ENCODE peak calls at places on chromosome 22, in seven cellular contexts. A is HCT116, P is hepatocyte, B is GM23338, D is GM23248, Z is PC-3, V is OCI-LY7. K is an unnamed sample.

GRCh38 chr22:24706050-24706449 is 68.5 kb downstream of the PIWIL3 start:
- DNase-seq in B (peak; percentile 81), P (no peak), Z (no peak), D (no peak), V (no peak), A (no peak), K (peak; percentile 41)

GRCh38 chr22:23789638-23790037 is 2.9 kb downstream of the SMARCB1 start:
- DNase-seq in B (no peak), Z (no peak), D (no peak), V (peak; percentile 38), A (no peak), P (no peak), K (no peak)

GRCh38 chr22:49368976-49369725 is 458.5 kb downstream of the BRD1 start:
- DNase-seq in D (no peak), P (peak; percentile 5), V (no peak), Z (no peak), B (no peak), A (no peak), K (no peak)

GRCh38 chr22:41242396-41243117 is 1.8 kb upstream of the CHADL start:
- DNase-seq in Z (no peak), P (no peak), D (peak; percentile 30), B (no peak), A (no peak), V (no peak), K (no peak)

GRCh38 chr22:27090595-27090994 is 433.2 kb downstream of the MIAT start:
- DNase-seq in Z (no peak), V (no peak), P (no peak), B (no peak), D (no peak), A (no peak), K (no peak)

GRCh38 chr22:24542641-24543040 is 12.3 kb downstream of the GUCD1 start:
- DNase-seq in A (no peak), D (no peak), P (no peak), Z (no peak), B (no peak), V (no peak), K (no peak)

GRCh38 chr22:38820021-38820420 is 23.8 kb downstream of the NPTXR start:
- DNase-seq in Z (no peak), V (no peak), B (peak; percentile 31), D (no peak), P (no peak), A (no peak), K (no peak)

GRCh38 chr22:43000441-43001175 is 14.3 kb downstream of the PACSIN2 start:
- DNase-seq in B (no peak), V (no peak), A (no peak), D (peak; percentile 71), Z (peak; percentile 17), P (no peak), K (no peak)

GRCh38 chr22:43399980-43400358 is 11.8 kb upstream of the MPPED1 start:
- DNase-seq in P (no peak), D (no peak), A (no peak), B (no peak), Z (no peak), V (no peak), K (no peak)

DNA sequence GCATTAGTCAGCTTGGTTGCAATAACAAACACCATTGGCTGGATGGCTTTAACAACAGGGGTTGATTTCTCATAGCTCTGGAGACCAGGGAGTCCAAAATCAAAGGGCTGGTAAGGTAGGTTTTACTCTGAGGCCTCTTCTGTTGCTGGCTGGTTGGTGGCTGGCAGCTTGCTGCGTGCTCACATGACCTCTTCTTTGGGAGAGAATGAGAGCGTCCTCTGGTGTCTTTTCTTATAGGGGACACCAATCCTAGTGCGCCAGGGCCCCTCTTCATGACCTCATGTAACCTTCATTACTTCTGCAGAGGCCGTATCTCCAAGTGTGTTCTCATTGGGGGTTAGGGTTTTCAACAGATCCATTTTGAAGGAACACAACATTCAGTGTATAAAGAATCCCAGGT is 1308.3 kb downstream of the TBC1D22A start:
- DNase-seq in D (no peak), P (no peak), V (peak; percentile 89), A (no peak), Z (no peak), B (peak; percentile 22), K (peak; percentile 33)
- H3K27ac ChIP-seq in D (no peak overlapping the region), P (no peak overlapping the region), V (peak overlapping the region; percentile 92), A (no peak overlapping the region), Z (no peak overlapping the region), B (no peak overlapping the region), K (no peak overlapping the region)

DNA sequence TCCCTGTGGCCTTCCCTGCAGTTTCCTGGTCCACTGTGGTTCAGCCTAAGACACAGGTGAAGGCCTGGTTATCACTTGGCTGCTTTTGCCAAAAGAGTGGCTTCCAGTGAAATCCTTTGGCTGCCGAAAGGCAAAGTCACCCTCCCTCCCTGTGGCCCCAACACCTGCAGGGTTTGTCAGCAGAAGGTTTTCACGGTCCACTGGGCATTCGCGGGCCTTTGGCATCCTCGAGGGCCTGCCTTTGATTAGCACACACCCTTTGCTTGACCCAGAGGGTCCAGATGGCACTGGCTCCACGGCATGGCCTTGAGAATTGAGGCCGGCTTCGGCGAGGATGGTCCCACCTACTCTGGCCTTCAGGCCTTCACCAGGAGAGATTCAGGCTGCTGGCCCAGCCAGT is 35.3 kb downstream of the RTN4R start:
- DNase-seq in Z (no peak), P (no peak), B (no peak), V (no peak), A (no peak), D (no peak), K (no peak)
- TF ChIP-seq EZH2phosphoT487 in Z (no peak), P (no peak), B (no peak), V (no peak), A (no peak), D (no peak), K (no peak)

DNA sequence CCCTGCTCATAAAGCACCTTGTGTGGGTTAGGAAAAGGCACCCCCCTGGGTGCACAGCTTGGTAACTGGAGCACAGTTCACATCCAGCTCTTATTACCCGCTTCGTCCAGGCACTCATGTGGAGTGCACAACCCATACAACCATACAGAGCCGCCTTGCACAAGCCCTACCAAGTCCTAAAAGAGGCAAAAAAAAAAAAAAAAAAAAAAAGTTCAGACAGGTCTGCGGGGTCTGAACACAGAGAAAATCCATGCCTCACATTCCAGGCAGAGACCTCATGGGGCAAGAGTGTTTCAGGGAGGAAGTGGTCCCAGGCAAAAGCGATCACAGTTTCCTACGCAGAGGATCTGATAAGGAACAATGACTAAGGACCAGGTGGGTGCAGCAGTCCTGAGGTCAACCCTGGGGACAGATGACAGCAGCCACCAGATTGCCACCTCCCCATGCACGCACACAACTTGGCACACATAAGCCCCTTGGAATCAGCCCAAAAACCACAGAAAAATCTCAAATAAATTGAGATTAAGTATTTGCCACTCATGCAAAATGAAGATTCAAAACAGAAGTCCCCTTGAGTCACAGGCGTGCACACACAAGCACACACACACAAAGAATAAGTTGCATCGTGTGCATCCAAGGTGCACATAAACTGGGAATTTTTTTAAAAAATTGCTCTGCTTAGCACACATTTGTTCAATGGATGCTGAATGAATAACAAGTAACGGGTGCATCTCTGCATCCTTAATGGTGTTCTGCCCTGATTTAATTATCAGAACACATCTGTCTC is 12.3 kb downstream of the MB start:
- DNase-seq in P (peak; percentile 44), D (no peak), A (no peak), B (no peak), V (no peak), Z (peak; percentile 49), K (no peak)
- H3K4me2 ChIP-seq in P (no peak overlapping the region), D (no peak overlapping the region), A (peak overlapping the region; percentile 50), B (no peak overlapping the region), V (no peak overlapping the region), Z (peak overlapping the region; percentile 40), K (no peak overlapping the region)

DNA sequence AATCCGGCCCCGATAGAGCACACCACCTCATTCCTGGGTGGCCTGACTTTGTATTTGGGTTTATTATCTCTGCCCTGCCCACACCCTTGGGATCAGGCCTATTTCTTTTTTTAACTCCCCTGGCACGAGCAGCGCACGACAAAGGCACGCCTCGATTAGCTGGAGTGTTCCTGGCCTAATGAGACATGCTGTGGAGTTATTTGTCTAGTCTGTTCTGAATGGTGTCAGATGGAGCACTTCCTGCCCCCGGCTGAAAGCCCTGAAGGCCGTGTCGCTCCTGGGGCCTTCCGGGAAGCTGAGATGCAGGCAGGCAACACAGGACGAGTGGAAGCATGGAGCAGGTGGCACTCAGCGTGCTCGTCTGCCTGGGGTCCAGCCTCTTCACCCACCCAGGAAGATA is 47.1 kb downstream of the LARGE1 start:
- DNase-seq in Z (no peak), B (no peak), D (peak; percentile 57), V (no peak), P (no peak), A (no peak), K (no peak)
- H3K27ac ChIP-seq in Z (no peak overlapping the region), B (no peak overlapping the region), D (peak overlapping the region; percentile 29), V (no peak overlapping the region), P (no peak overlapping the region), A (no peak overlapping the region), K (no peak overlapping the region)